ENCODE peak calls at places on chromosomes 5 and 9, in four cellular contexts. C is psoas muscle, D is heart right ventricle, P is NT2/D1. R is an unnamed sample.

GRCh38 chr9:673264-673965 is 168.1 kb upstream of the DMRT1 start:
- DNase-seq in C (no peak), D (no peak), P (no peak), R (no peak)

GRCh38 chr5:148397968-148398595 is 14.3 kb downstream of the FBXO38 start:
- DNase-seq in P (peak), C (no peak), D (no peak), R (no peak)

GRCh38 chr9:78365979-78366697 is 69.2 kb downstream of the PSAT1 start:
- DNase-seq in C (no peak), D (no peak), P (no peak), R (no peak)

GRCh38 chr5:174745495-174745894 is 21.1 kb downstream of the MSX2 start:
- DNase-seq in C (no peak), P (no peak), D (no peak), R (no peak)

GRCh38 chr5:14775857-14776256 is 95.7 kb downstream of the ANKH start:
- DNase-seq in P (no peak), C (no peak), D (peak), R (no peak)

GRCh38 chr9:126298319-126298801 is 28.3 kb upstream of the MVB12B start:
- DNase-seq in P (no peak), D (no peak), C (no peak), R (no peak)

GRCh38 chr5:102740515-102740914 is 14.6 kb upstream of the PAM start:
- DNase-seq in P (no peak), D (no peak), C (no peak), R (no peak)

GRCh38 chr9:107874591-107875374 is 385.2 kb upstream of the KLF4 start:
- DNase-seq in D (no peak), P (no peak), C (no peak), R (no peak)

GRCh38 chr9:108469654-108470053 is 386.1 kb downstream of the ACTL7B start:
- DNase-seq in D (no peak), C (no peak), P (no peak), R (no peak)

GRCh38 chr5:172872997-172873491 is 39.0 kb downstream of the ERGIC1 start:
- DNase-seq in D (peak), P (no peak), C (peak), R (no peak)

GRCh38 chr5:150068071-150068470 is 18.3 kb downstream of the CSF1R start:
- DNase-seq in D (no peak), P (no peak), C (peak), R (no peak)

GRCh38 chr5:120682851-120683250 is 218.8 kb downstream of the PRR16 start:
- DNase-seq in D (no peak), C (no peak), P (no peak), R (no peak)

GRCh38 chr9:105157178-105157583 is 87.3 kb upstream of the SLC44A1 start:
- DNase-seq in P (no peak), D (peak), C (peak), R (peak)

GRCh38 chr5:25387949-25388348 is 743.2 kb upstream of the CDH10 start:
- DNase-seq in C (no peak), D (no peak), P (no peak), R (no peak)